ENCODE peak calls at places on chromosome 7, in eight cellular contexts. One of them, this sample, is unnamed.
A peak's percentile ranks its signal among the peaks of the same experiment; 100 is the strongest.

GRCh38 chr7:75892634-75893272 is 13.9 kb downstream of the RHBDD2 start:
- DNase-seq in colonic mucosa: no peak
- DNase-seq in heart right ventricle: peak; percentile 50
- DNase-seq in A549: no peak
- DNase-seq in tibial artery: no peak
- DNase-seq in cardiac muscle cell: peak; percentile 85
- DNase-seq in PC-3: no peak
- DNase-seq in H9: no peak
- DNase-seq in this sample: no peak

GRCh38 chr7:36264123-36264916 is 111.3 kb downstream of the EEPD1 start:
- DNase-seq in A549: no peak
- DNase-seq in colonic mucosa: no peak
- DNase-seq in heart right ventricle: no peak
- DNase-seq in tibial artery: no peak
- DNase-seq in H9: no peak
- DNase-seq in cardiac muscle cell: peak; percentile 38
- DNase-seq in PC-3: no peak
- DNase-seq in this sample: peak; percentile 76

GRCh38 chr7:44087914-44088838 is 5.8 kb upstream of the POLM start:
- DNase-seq in colonic mucosa: peak; percentile 49
- DNase-seq in A549: no peak
- DNase-seq in PC-3: peak; percentile 52
- DNase-seq in H9: no peak
- DNase-seq in tibial artery: peak; percentile 96
- DNase-seq in heart right ventricle: peak; percentile 78
- DNase-seq in cardiac muscle cell: peak; percentile 87
- DNase-seq in this sample: peak; percentile 94

GRCh38 chr7:55158541-55158940 is 139.7 kb downstream of the EGFR start:
- DNase-seq in PC-3: peak; percentile 58
- DNase-seq in tibial artery: no peak
- DNase-seq in colonic mucosa: no peak
- DNase-seq in cardiac muscle cell: no peak
- DNase-seq in heart right ventricle: no peak
- DNase-seq in H9: no peak
- DNase-seq in A549: no peak
- DNase-seq in this sample: no peak

GRCh38 chr7:108497082-108497725 is 28.7 kb downstream of the PNPLA8 start:
- DNase-seq in tibial artery: no peak
- DNase-seq in heart right ventricle: no peak
- DNase-seq in H9: no peak
- DNase-seq in PC-3: peak; percentile 74
- DNase-seq in A549: peak; percentile 58
- DNase-seq in cardiac muscle cell: peak; percentile 72
- DNase-seq in colonic mucosa: peak; percentile 32
- DNase-seq in this sample: no peak

GRCh38 chr7:11486271-11486670 is 345.7 kb downstream of the THSD7A start:
- DNase-seq in cardiac muscle cell: peak; percentile 10
- DNase-seq in A549: peak; percentile 20
- DNase-seq in H9: no peak
- DNase-seq in tibial artery: no peak
- DNase-seq in heart right ventricle: no peak
- DNase-seq in PC-3: peak; percentile 23
- DNase-seq in colonic mucosa: no peak
- DNase-seq in this sample: no peak

GRCh38 chr7:63899691-63900393 is 98.8 kb upstream of the ZNF722 start:
- DNase-seq in heart right ventricle: peak; percentile 84
- DNase-seq in H9: no peak
- DNase-seq in PC-3: peak; percentile 31
- DNase-seq in colonic mucosa: peak; percentile 85
- DNase-seq in tibial artery: peak; percentile 87
- DNase-seq in cardiac muscle cell: no peak
- DNase-seq in A549: no peak
- DNase-seq in this sample: no peak

GRCh38 chr7:108026647-108027046 is 23.7 kb upstream of the LAMB1 start:
- DNase-seq in colonic mucosa: no peak
- DNase-seq in A549: no peak
- DNase-seq in cardiac muscle cell: no peak
- DNase-seq in PC-3: no peak
- DNase-seq in heart right ventricle: no peak
- DNase-seq in H9: no peak
- DNase-seq in tibial artery: no peak
- DNase-seq in this sample: no peak

GRCh38 chr7:95190515-95190914 is 133.8 kb downstream of the PON1 start:
- DNase-seq in heart right ventricle: no peak
- DNase-seq in tibial artery: no peak
- DNase-seq in A549: no peak
- DNase-seq in colonic mucosa: no peak
- DNase-seq in H9: peak; percentile 32
- DNase-seq in cardiac muscle cell: no peak
- DNase-seq in PC-3: peak; percentile 8
- DNase-seq in this sample: no peak

GRCh38 chr7:87361320-87361719 is 15.9 kb downstream of the CROT start:
- DNase-seq in PC-3: no peak
- DNase-seq in heart right ventricle: no peak
- DNase-seq in tibial artery: no peak
- DNase-seq in A549: no peak
- DNase-seq in H9: no peak
- DNase-seq in colonic mucosa: no peak
- DNase-seq in cardiac muscle cell: no peak
- DNase-seq in this sample: no peak

GRCh38 chr7:50824882-50825281 is 42.2 kb upstream of the GRB10 start:
- DNase-seq in colonic mucosa: no peak
- DNase-seq in cardiac muscle cell: no peak
- DNase-seq in heart right ventricle: no peak
- DNase-seq in H9: no peak
- DNase-seq in PC-3: peak; percentile 73
- DNase-seq in A549: peak; percentile 83
- DNase-seq in tibial artery: no peak
- DNase-seq in this sample: no peak

GRCh38 chr7:1981201-1981877 is 251.4 kb downstream of the MAD1L1 start:
- DNase-seq in tibial artery: no peak
- DNase-seq in H9: no peak
- DNase-seq in PC-3: no peak
- DNase-seq in heart right ventricle: no peak
- DNase-seq in colonic mucosa: no peak
- DNase-seq in A549: no peak
- DNase-seq in cardiac muscle cell: no peak
- DNase-seq in this sample: no peak

GRCh38 chr7:154913645-154914579 is 89.0 kb downstream of the PAXIP1 start:
- DNase-seq in cardiac muscle cell: peak; percentile 74
- DNase-seq in H9: peak; percentile 93
- DNase-seq in PC-3: peak; percentile 78
- DNase-seq in A549: peak; percentile 69
- DNase-seq in tibial artery: peak; percentile 86
- DNase-seq in heart right ventricle: peak; percentile 90
- DNase-seq in colonic mucosa: peak; percentile 91
- DNase-seq in this sample: peak; percentile 33

GRCh38 chr7:2530076-2530967 is 10.7 kb downstream of the LFNG start:
- DNase-seq in cardiac muscle cell: no peak
- DNase-seq in A549: no peak
- DNase-seq in tibial artery: no peak
- DNase-seq in H9: no peak
- DNase-seq in colonic mucosa: peak; percentile 67
- DNase-seq in heart right ventricle: peak; percentile 42
- DNase-seq in PC-3: peak; percentile 33
- DNase-seq in this sample: no peak

DNA sequence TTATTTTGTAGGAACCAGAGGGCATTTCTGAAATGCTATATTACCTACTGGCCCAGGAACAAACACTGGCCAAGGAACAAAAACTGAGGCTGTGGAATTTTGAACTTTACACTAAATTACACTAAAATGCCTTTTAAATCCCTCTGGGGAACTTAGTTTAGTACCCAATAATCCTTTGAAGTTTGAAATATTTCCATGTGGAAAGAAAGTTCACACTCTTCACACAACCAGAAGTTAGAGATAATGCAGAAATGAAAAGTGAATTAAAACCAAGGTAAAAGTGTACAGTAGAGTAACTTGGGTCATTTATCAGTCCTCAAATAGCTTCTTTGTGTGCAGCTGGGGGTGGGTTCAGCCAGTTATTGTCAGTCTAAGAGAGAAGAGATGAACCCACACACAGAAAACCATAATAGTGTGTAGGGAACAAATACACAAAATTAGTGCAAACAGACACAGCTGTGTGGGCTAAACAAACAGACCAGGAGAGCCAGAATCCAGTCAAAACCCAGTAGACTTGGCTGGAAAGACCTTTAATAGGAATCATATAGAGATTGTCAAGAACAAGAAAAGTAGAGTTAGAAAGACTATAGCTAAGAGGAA is 46.5 kb upstream of the DGKI start:
- DNase-seq in colonic mucosa: no peak
- DNase-seq in tibial artery: no peak
- DNase-seq in heart right ventricle: no peak
- DNase-seq in cardiac muscle cell: no peak
- DNase-seq in A549: no peak
- DNase-seq in PC-3: no peak
- DNase-seq in H9: no peak
- DNase-seq in this sample: no peak
- H3K27ac ChIP-seq in colonic mucosa: no peak overlapping the region
- H3K27ac ChIP-seq in tibial artery: no peak overlapping the region
- H3K27ac ChIP-seq in heart right ventricle: no peak overlapping the region
- H3K27ac ChIP-seq in cardiac muscle cell: no peak overlapping the region
- H3K27ac ChIP-seq in A549: no peak overlapping the region
- H3K27ac ChIP-seq in PC-3: no peak overlapping the region
- H3K27ac ChIP-seq in H9: no peak overlapping the region
- H3K27ac ChIP-seq in this sample: no peak overlapping the region

GRCh38 chr7:28533731-28534531 is 121.6 kb downstream of the CREB5 start:
- DNase-seq in H9: no peak
- DNase-seq in cardiac muscle cell: peak; percentile 57
- DNase-seq in PC-3: peak; percentile 79
- DNase-seq in heart right ventricle: peak; percentile 42
- DNase-seq in A549: peak; percentile 30
- DNase-seq in tibial artery: no peak
- DNase-seq in colonic mucosa: peak; percentile 23
- DNase-seq in this sample: no peak

GRCh38 chr7:28530175-28531142 is 118.1 kb downstream of the CREB5 start:
- DNase-seq in H9: no peak
- DNase-seq in PC-3: peak; percentile 57
- DNase-seq in colonic mucosa: no peak
- DNase-seq in cardiac muscle cell: no peak
- DNase-seq in heart right ventricle: peak; percentile 59
- DNase-seq in A549: no peak
- DNase-seq in tibial artery: no peak
- DNase-seq in this sample: no peak

GRCh38 chr7:28539289-28539981 is 127.1 kb downstream of the CREB5 start:
- DNase-seq in PC-3: no peak
- DNase-seq in A549: no peak
- DNase-seq in H9: no peak
- DNase-seq in cardiac muscle cell: no peak
- DNase-seq in colonic mucosa: no peak
- DNase-seq in tibial artery: no peak
- DNase-seq in heart right ventricle: no peak
- DNase-seq in this sample: no peak

GRCh38 chr7:28533267-28533666 is 120.9 kb downstream of the CREB5 start:
- DNase-seq in H9: no peak
- DNase-seq in cardiac muscle cell: no peak
- DNase-seq in A549: no peak
- DNase-seq in PC-3: no peak
- DNase-seq in tibial artery: no peak
- DNase-seq in heart right ventricle: no peak
- DNase-seq in colonic mucosa: no peak
- DNase-seq in this sample: no peak

DNA sequence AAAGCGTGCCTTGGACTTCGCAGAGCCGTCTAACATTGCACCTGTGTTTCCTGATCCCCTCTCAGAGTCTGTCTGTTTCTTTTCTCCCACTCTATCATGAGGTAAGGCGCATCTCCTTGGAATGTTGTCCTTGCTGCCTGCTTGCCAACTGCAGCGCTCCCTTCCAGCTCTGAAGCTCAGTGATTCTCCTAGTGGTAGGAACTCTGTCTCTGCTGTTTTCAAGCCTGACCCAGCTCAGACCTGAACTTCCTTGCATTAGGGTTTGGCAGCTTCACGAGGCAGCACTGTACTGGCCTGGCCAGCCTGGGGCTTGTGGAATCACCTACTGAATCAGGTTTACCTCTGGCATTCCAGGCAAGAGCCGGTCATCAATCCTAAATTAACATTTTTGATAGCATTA is 123.9 kb downstream of the CREB5 start:
- DNase-seq in PC-3: peak; percentile 37
- DNase-seq in cardiac muscle cell: peak; percentile 51
- DNase-seq in heart right ventricle: no peak
- DNase-seq in H9: peak; percentile 83
- DNase-seq in A549: peak; percentile 31
- DNase-seq in tibial artery: no peak
- DNase-seq in colonic mucosa: no peak
- DNase-seq in this sample: no peak
- TF ChIP-seq CTCF in PC-3: peak; percentile 40
- TF ChIP-seq CTCF in cardiac muscle cell: peak; percentile 55
- TF ChIP-seq CTCF in heart right ventricle: no peak
- TF ChIP-seq CTCF in H9: peak; percentile 74
- TF ChIP-seq CTCF in A549: no peak
- TF ChIP-seq CTCF in tibial artery: peak; percentile 32
- TF ChIP-seq CTCF in colonic mucosa: no peak
- TF ChIP-seq CTCF in this sample: peak; percentile 45

GRCh38 chr7:20152511-20152910 is 64.7 kb downstream of the MACC1 start:
- DNase-seq in tibial artery: no peak
- DNase-seq in A549: no peak
- DNase-seq in heart right ventricle: no peak
- DNase-seq in H9: no peak
- DNase-seq in PC-3: peak; percentile 88
- DNase-seq in colonic mucosa: no peak
- DNase-seq in cardiac muscle cell: no peak
- DNase-seq in this sample: no peak

GRCh38 chr7:20157456-20157855 is 59.7 kb downstream of the MACC1 start:
- DNase-seq in PC-3: no peak
- DNase-seq in A549: no peak
- DNase-seq in heart right ventricle: no peak
- DNase-seq in tibial artery: no peak
- DNase-seq in H9: no peak
- DNase-seq in colonic mucosa: no peak
- DNase-seq in cardiac muscle cell: no peak
- DNase-seq in this sample: no peak

GRCh38 chr7:20153567-20153966 is 63.6 kb downstream of the MACC1 start:
- DNase-seq in A549: no peak
- DNase-seq in H9: no peak
- DNase-seq in PC-3: peak; percentile 15
- DNase-seq in tibial artery: no peak
- DNase-seq in colonic mucosa: no peak
- DNase-seq in heart right ventricle: no peak
- DNase-seq in cardiac muscle cell: no peak
- DNase-seq in this sample: no peak

GRCh38 chr7:20153999-20154398 is 63.2 kb downstream of the MACC1 start:
- DNase-seq in heart right ventricle: no peak
- DNase-seq in PC-3: peak; percentile 42
- DNase-seq in A549: no peak
- DNase-seq in colonic mucosa: no peak
- DNase-seq in H9: no peak
- DNase-seq in cardiac muscle cell: no peak
- DNase-seq in tibial artery: no peak
- DNase-seq in this sample: no peak

GRCh38 chr7:20152057-20152456 is 65.1 kb downstream of the MACC1 start:
- DNase-seq in heart right ventricle: no peak
- DNase-seq in colonic mucosa: no peak
- DNase-seq in PC-3: no peak
- DNase-seq in tibial artery: no peak
- DNase-seq in H9: no peak
- DNase-seq in cardiac muscle cell: no peak
- DNase-seq in A549: no peak
- DNase-seq in this sample: no peak
- H3K27ac ChIP-seq in heart right ventricle: no peak overlapping the region
- H3K27ac ChIP-seq in colonic mucosa: no peak overlapping the region
- H3K27ac ChIP-seq in PC-3: peak overlapping the region; percentile 78
- H3K27ac ChIP-seq in tibial artery: no peak overlapping the region
- H3K27ac ChIP-seq in H9: no peak overlapping the region
- H3K27ac ChIP-seq in cardiac muscle cell: no peak overlapping the region
- H3K27ac ChIP-seq in A549: no peak overlapping the region
- H3K27ac ChIP-seq in this sample: no peak overlapping the region

GRCh38 chr7:156764016-156764669 is 123.6 kb downstream of the RNF32 start:
- DNase-seq in tibial artery: no peak
- DNase-seq in H9: peak; percentile 43
- DNase-seq in cardiac muscle cell: peak; percentile 85
- DNase-seq in heart right ventricle: peak; percentile 56
- DNase-seq in colonic mucosa: peak; percentile 68
- DNase-seq in A549: peak; percentile 79
- DNase-seq in PC-3: peak; percentile 70
- DNase-seq in this sample: no peak
- TF ChIP-seq CTCF in tibial artery: peak; percentile 31
- TF ChIP-seq CTCF in H9: peak; percentile 75
- TF ChIP-seq CTCF in cardiac muscle cell: peak; percentile 88
- TF ChIP-seq CTCF in heart right ventricle: peak; percentile 33
- TF ChIP-seq CTCF in colonic mucosa: peak; percentile 65
- TF ChIP-seq CTCF in A549: peak; percentile 81
- TF ChIP-seq CTCF in PC-3: peak; percentile 82
- TF ChIP-seq CTCF in this sample: peak; percentile 44

This sample was measured in ascending aorta.